ENCODE peak calls at places on chromosome 7, in eight cellular contexts. Z is HFFc6, A is left ventricle myocardium inferior, W is breast epithelium, P is A549, U is body of pancreas, O is WTC11, L is mesothelial cell of epicardium. I is an unnamed sample.

GRCh38 chr7:19561121-19561805 is 147.6 kb downstream of the POLR1F start:
- DNase-seq in Z (no peak), A (no peak), W (no peak), P (no peak), U (no peak), O (no peak), L (no peak), I (no peak)

GRCh38 chr7:94064541-94065191 is 60.5 kb upstream of the BET1 start:
- DNase-seq in Z (peak; percentile 57), A (no peak), W (no peak), P (no peak), U (no peak), O (no peak), L (no peak), I (no peak)

GRCh38 chr7:93147358-93147757 is 827 bp downstream of the SAMD9L start:
- DNase-seq in Z (no peak), A (peak; percentile 18), W (no peak), P (peak; percentile 11), U (peak; percentile 10), O (no peak), L (no peak), I (peak; percentile 40)

GRCh38 chr7:134444961-134445315 is 14.0 kb downstream of the AKR1B1 start:
- DNase-seq in Z (no peak), A (no peak), W (no peak), P (no peak), U (no peak), O (no peak), L (no peak), I (no peak)

GRCh38 chr7:699260-700170 is 27.0 kb upstream of the DNAAF5 start:
- DNase-seq in Z (no peak), A (no peak), W (no peak), P (no peak), U (no peak), O (no peak), L (no peak), I (peak; percentile 47)

GRCh38 chr7:99624487-99624886 is 7.7 kb downstream of the ZSCAN25 start:
- DNase-seq in Z (no peak), A (no peak), W (no peak), P (no peak), U (peak; percentile 17), O (no peak), L (no peak), I (no peak)

GRCh38 chr7:48389977-48390376 is 218.7 kb downstream of the ABCA13 start:
- DNase-seq in Z (no peak), A (no peak), W (no peak), P (no peak), U (no peak), O (no peak), L (no peak), I (no peak)

GRCh38 chr7:159280008-159280407 is 135.3 kb upstream of the VIPR2 start:
- DNase-seq in Z (no peak), A (no peak), W (no peak), P (no peak), U (no peak), O (no peak), L (no peak), I (no peak)

GRCh38 chr7:130383187-130383980 is 3.1 kb downstream of the CPA1 start:
- DNase-seq in Z (no peak), A (no peak), W (peak; percentile 10), P (no peak), U (peak; percentile 60), O (no peak), L (no peak), I (no peak)

GRCh38 chr7:130380861-130381455 is 664 bp downstream of the CPA1 start:
- DNase-seq in Z (no peak), A (no peak), W (peak; percentile 12), P (no peak), U (peak; percentile 43), O (no peak), L (no peak), I (no peak)

GRCh38 chr7:130379551-130380120 is 658 bp upstream of the CPA1 start:
- DNase-seq in Z (no peak), A (no peak), W (no peak), P (no peak), U (peak; percentile 86), O (no peak), L (no peak), I (no peak)

GRCh38 chr7:130380121-130380860 is at the start of gene CPA1:
- DNase-seq in Z (no peak), A (no peak), W (peak; percentile 41), P (no peak), U (peak; percentile 96), O (no peak), L (no peak), I (no peak)

GRCh38 chr7:130381468-130382312 is 1.4 kb downstream of the CPA1 start:
- DNase-seq in Z (no peak), A (no peak), W (peak; percentile 14), P (no peak), U (peak; percentile 85), O (peak; percentile 78), L (no peak), I (no peak)
- TF ChIP-seq CTCF in Z (peak; percentile 42), A (peak; percentile 20), W (no peak), P (peak; percentile 15), U (peak; percentile 49), O (peak; percentile 73), L (no peak), I (no peak)

DNA sequence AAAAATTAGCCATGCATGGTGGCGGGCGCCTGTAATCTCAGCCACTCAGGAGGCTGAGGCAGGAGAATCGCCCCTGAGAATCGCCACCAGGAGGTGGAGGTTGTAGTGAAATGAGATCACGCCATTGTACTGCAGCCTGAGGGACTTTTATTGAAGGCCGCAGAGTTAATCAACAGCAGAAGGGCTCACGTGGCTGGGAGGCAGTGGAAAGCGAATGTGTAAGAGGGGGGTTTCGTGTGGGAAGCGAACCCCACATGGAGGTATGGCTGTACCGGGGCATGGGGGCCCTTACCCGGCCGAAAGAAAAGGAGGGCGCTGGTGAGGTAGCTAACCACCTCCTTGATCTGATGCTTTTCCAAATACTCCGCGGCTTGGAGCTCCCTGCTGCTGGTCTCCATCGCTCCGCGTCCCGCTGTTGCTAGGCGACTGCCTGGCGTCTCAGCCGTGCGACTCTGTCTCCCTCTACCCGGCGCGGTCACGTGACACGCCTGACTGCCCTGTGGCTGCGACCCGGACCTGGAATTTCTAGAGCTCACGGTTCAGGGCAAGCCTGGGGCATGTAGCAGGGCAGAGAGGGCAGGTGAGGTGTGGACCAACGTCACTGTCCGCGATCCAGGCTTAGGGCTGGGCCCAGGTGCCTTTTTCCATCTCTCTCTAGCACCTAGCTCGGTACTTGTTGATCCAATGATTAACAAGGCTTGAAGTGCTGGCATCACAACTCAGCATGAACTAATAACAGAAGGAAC is at the start of gene EFCAB10:
- DNase-seq in Z (peak; percentile 54), A (peak; percentile 49), W (no peak), P (peak; percentile 88), U (peak; percentile 71), O (peak; percentile 97), L (peak; percentile 70), I (peak; percentile 94)
- TF ChIP-seq CTCF in Z (no peak), A (no peak), W (no peak), P (peak; percentile 14), U (no peak), O (no peak), L (no peak), I (no peak)

DNA sequence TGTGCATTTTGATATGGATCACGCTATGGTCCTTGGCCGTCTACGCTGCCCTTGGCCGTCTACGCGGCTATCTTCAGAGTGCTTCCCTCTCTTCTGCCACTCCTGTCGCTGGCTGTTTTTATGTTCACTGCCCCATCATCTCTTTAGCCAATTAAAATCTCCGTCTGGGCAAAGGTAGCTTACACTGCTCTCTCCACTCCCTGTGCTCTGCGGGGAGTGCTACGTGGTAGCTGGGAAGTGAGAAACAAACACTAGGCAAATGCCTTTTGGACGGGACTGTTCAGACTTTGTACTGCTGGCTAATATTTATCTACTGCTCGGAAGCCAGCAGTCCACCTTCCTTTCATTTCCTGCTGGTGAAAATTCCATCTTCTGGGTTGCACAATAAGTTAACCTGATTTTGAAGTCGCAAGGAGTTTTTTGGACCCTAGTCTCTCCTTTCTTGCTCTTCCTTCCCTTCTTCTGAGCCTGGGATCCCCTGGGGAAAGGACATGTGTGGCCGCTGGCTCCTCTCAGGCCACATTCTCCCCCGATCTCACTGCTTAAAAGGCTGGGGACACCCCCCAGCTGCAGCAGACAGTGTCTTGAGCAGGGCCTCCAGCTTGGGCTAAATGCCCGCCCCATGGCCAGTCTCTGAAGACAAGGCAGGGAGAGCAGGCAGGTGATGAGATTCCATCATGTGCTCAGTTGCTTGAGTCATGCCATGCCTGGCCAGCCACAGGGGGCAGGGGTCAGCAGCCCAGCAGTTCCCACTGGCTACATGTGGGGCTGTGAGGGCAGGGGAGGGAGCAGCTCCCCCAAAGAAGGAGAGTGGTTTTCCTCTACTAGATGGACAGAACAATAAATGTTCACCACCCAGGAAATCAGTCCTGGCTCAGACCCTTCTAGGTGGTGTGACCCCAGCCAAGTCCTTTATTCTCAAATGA is 25.5 kb upstream of the RBM33 start:
- DNase-seq in Z (no peak), A (no peak), W (no peak), P (peak; percentile 93), U (peak; percentile 81), O (no peak), L (no peak), I (no peak)
- TF ChIP-seq CTCF in Z (no peak), A (no peak), W (no peak), P (no peak), U (no peak), O (no peak), L (no peak), I (no peak)

GRCh38 chr7:107966701-107967100 is 36.3 kb downstream of the LAMB1 start:
- DNase-seq in Z (peak; percentile 83), A (peak; percentile 41), W (no peak), P (peak; percentile 56), U (no peak), O (peak; percentile 15), L (no peak), I (no peak)
- TF ChIP-seq CTCF in Z (no peak), A (peak; percentile 52), W (no peak), P (no peak), U (no peak), O (no peak), L (no peak), I (no peak)

GRCh38 chr7:74164985-74165456 is 9.1 kb upstream of the EIF4H start:
- DNase-seq in Z (no peak), A (no peak), W (no peak), P (peak; percentile 48), U (peak; percentile 77), O (peak; percentile 49), L (peak; percentile 42), I (no peak)
- TF ChIP-seq CTCF in Z (peak; percentile 70), A (peak; percentile 33), W (no peak), P (peak; percentile 38), U (no peak), O (no peak), L (no peak), I (no peak)

GRCh38 chr7:30310674-30311362 is 26.4 kb downstream of the ZNRF2 start:
- DNase-seq in Z (no peak), A (no peak), W (no peak), P (no peak), U (no peak), O (no peak), L (no peak), I (no peak)

GRCh38 chr7:30315589-30315988 is 31.2 kb downstream of the ZNRF2 start:
- DNase-seq in Z (no peak), A (no peak), W (no peak), P (no peak), U (no peak), O (no peak), L (no peak), I (no peak)

GRCh38 chr7:30313348-30313747 is 29.0 kb downstream of the ZNRF2 start:
- DNase-seq in Z (no peak), A (no peak), W (no peak), P (no peak), U (no peak), O (no peak), L (no peak), I (no peak)

GRCh38 chr7:30312186-30312585 is 27.8 kb downstream of the ZNRF2 start:
- DNase-seq in Z (no peak), A (no peak), W (no peak), P (no peak), U (no peak), O (no peak), L (no peak), I (no peak)

GRCh38 chr7:30313793-30314192 is 29.4 kb downstream of the ZNRF2 start:
- DNase-seq in Z (no peak), A (no peak), W (no peak), P (no peak), U (no peak), O (no peak), L (no peak), I (no peak)
- TF ChIP-seq CTCF in Z (no peak), A (no peak), W (no peak), P (no peak), U (no peak), O (no peak), L (no peak), I (no peak)

I was measured in left lung.